ENCODE peak calls at places on chromosomes 1 and 21, in nine cellular contexts. Y is Karpas-422, J is GM23338, X is H9, P is neural progenitor cell, I is PC-9, R is GM23248, T is hepatocyte, M is IMR-90. E is an unnamed sample. For H4K20me1, the result is how much of the 10 kb centered on the place peaks cover.

GRCh38 chr1:55054396-55054795 is 15.0 kb downstream of the PCSK9 start:
- DNase-seq in Y (no peak), J (no peak), X (peak), P (no peak), I (no peak), R (no peak), T (no peak), M (no peak), E (no peak)

GRCh38 chr1:99005537-99005942 is 879 bp upstream of the PLPPR5 start:
- DNase-seq in Y (no peak), J (peak), X (peak), P (peak), I (no peak), R (peak), T (no peak), M (no peak), E (no peak)

GRCh38 chr1:154994269-154994977 is 1.0 kb downstream of the LENEP start:
- DNase-seq in Y (no peak), J (no peak), X (peak), P (no peak), I (no peak), R (no peak), T (no peak), M (no peak), E (no peak)

GRCh38 chr1:150621497-150622113 is 7.8 kb downstream of the ENSA start:
- DNase-seq in Y (peak), J (peak), X (no peak), P (peak), I (no peak), R (peak), T (peak), M (peak), E (peak)

GRCh38 chr1:169163059-169163458 is 56.6 kb downstream of the ATP1B1 start:
- DNase-seq in Y (no peak), J (no peak), X (no peak), P (no peak), I (no peak), R (no peak), T (no peak), M (peak), E (no peak)

GRCh38 chr1:227922501-227923352 is 25.0 kb downstream of the WNT9A start:
- DNase-seq in Y (no peak), J (no peak), X (no peak), P (peak), I (no peak), R (no peak), T (no peak), M (no peak), E (no peak)

GRCh38 chr1:214514032-214514818 is 37.2 kb downstream of the PTPN14 start:
- DNase-seq in Y (no peak), J (peak), X (no peak), P (peak), I (no peak), R (peak), T (no peak), M (peak), E (peak)

GRCh38 chr1:178310685-178311105 is 186.1 kb downstream of the CLEC20A start:
- DNase-seq in Y (peak), J (peak), X (no peak), P (peak), I (peak), R (peak), T (peak), M (peak), E (peak)

GRCh38 chr1:154342132-154342531 is 16.8 kb downstream of the ATP8B2 start:
- DNase-seq in Y (peak), J (no peak), X (no peak), P (no peak), I (no peak), R (no peak), T (no peak), M (no peak), E (no peak)

GRCh38 chr1:205324781-205325180 is 3.2 kb upstream of the NUAK2 start:
- DNase-seq in Y (no peak), J (peak), X (no peak), P (peak), I (no peak), R (peak), T (peak), M (peak), E (peak)

GRCh38 chr1:158107926-158108325 is 72.8 kb upstream of the CD1D start:
- DNase-seq in Y (no peak), J (no peak), X (no peak), P (no peak), I (no peak), R (no peak), T (peak), M (no peak), E (no peak)

GRCh38 chr1:177975588-177976495 is 6.0 kb upstream of the SEC16B start:
- DNase-seq in Y (no peak), J (no peak), X (no peak), P (no peak), I (no peak), R (peak), T (no peak), M (peak), E (no peak)

GRCh38 chr1:225660544-225660946 is 7.6 kb upstream of the ENAH start:
- DNase-seq in Y (peak), J (no peak), X (no peak), P (no peak), I (no peak), R (no peak), T (no peak), M (no peak), E (no peak)

GRCh38 chr1:225996946-225997545 is 2.1 kb downstream of the SDE2 start:
- DNase-seq in Y (no peak), J (no peak), X (no peak), P (no peak), I (no peak), R (peak), T (no peak), M (peak), E (peak)

GRCh38 chr1:98898901-98899300 is 105.8 kb downstream of the PLPPR5 start:
- DNase-seq in Y (no peak), J (no peak), X (no peak), P (no peak), I (no peak), R (peak), T (no peak), M (no peak), E (no peak)

GRCh38 chr1:17370618-17371017 is 1.4 kb upstream of the PADI6 start:
- DNase-seq in Y (peak), J (peak), X (no peak), P (no peak), I (no peak), R (no peak), T (peak), M (no peak), E (no peak)

GRCh38 chr1:96633695-96634094 is 87.9 kb upstream of the PTBP2 start:
- DNase-seq in Y (no peak), J (no peak), X (no peak), P (no peak), I (no peak), R (no peak), T (no peak), M (no peak), E (no peak)

GRCh38 chr1:55050283-55050682 is 10.9 kb downstream of the PCSK9 start:
- DNase-seq in Y (no peak), J (no peak), X (no peak), P (no peak), I (no peak), R (peak), T (no peak), M (peak), E (no peak)

GRCh38 chr21:37153193-37153934 is 80.3 kb downstream of the TTC3 start:
- DNase-seq in Y (no peak), J (no peak), X (no peak), P (no peak), I (no peak), R (peak), T (peak), M (peak), E (peak)

GRCh38 chr1:27438621-27439061 is 46.2 kb downstream of the GPR3 start:
- DNase-seq in Y (no peak), J (no peak), X (no peak), P (no peak), I (no peak), R (peak), T (no peak), M (no peak), E (no peak)

GRCh38 chr1:247857069-247857985 is at the start of gene TRIM58:
- DNase-seq in Y (no peak), J (peak), X (no peak), P (no peak), I (no peak), R (no peak), T (no peak), M (no peak), E (no peak)

GRCh38 chr1:193104906-193105820 is at the start of gene GLRX2:
- DNase-seq in Y (peak), J (peak), X (peak), P (peak), I (peak), R (peak), T (peak), M (peak), E (peak)

GRCh38 chr1:173506437-173506836 is 29.3 kb downstream of the PRDX6 start:
- DNase-seq in Y (peak), J (peak), X (peak), P (no peak), I (no peak), R (no peak), T (peak), M (no peak), E (no peak)

GRCh38 chr1:173733912-173734311 is 19.1 kb downstream of the KLHL20 start:
- DNase-seq in Y (no peak), J (no peak), X (no peak), P (no peak), I (no peak), R (no peak), T (no peak), M (no peak), E (no peak)

GRCh38 chr1:160827418-160827817 is 31.4 kb downstream of the LY9 start:
- DNase-seq in Y (no peak), J (no peak), X (no peak), P (no peak), I (no peak), R (peak), T (no peak), M (no peak), E (no peak)

DNA sequence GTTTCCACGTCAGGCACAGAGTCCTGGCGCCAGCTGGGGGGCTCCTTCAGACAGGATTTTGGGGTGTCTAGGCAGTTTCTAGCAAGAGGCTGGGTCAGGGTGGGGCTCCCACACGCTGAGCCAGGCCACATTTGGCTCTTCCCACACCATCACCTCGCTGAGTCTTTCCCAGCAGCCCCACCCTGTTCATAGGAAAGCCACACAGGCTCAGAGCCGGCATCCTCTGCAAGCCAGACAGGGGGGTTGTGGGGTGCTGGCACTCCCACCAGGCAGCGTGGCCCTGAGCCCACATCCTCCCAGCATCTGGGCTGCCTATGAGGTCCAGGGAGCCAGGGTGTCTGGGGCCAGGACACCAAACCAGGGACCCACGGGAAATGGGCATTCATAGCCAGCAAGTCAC is 2.8 kb upstream of the GPR153 start:
- DNase-seq in Y (no peak), J (no peak), X (no peak), P (no peak), I (no peak), R (peak), T (no peak), M (no peak), E (no peak)
- H4K20me1 ChIP-seq in Y (under half), J (under half), X (under half), P (under half), I (under half), R (under half), T (under half), M (under half), E (under half)

DNA sequence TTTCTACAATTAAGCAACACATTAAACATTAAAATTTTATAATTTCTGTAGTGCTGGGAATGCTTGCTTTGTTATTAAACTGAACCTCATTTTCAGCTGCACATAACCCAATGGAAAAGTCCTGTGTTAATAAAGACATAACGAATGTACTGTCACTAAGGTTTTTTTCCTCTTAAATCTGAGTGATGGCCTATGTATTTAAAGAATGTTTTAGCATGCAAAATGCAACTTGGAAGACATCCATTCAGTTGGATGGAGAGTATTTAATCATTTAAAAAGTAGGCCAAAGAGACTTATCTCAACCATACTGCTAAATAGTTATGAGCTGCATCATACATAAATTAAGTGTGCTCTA is 48.5 kb downstream of the RWDD3 start:
- DNase-seq in Y (no peak), J (no peak), X (no peak), P (no peak), I (no peak), R (no peak), T (no peak), M (no peak), E (no peak)
- H3K4me2 ChIP-seq in Y (no peak), J (peak), X (no peak), P (no peak), I (no peak), R (no peak), T (no peak), M (no peak), E (no peak)

DNA sequence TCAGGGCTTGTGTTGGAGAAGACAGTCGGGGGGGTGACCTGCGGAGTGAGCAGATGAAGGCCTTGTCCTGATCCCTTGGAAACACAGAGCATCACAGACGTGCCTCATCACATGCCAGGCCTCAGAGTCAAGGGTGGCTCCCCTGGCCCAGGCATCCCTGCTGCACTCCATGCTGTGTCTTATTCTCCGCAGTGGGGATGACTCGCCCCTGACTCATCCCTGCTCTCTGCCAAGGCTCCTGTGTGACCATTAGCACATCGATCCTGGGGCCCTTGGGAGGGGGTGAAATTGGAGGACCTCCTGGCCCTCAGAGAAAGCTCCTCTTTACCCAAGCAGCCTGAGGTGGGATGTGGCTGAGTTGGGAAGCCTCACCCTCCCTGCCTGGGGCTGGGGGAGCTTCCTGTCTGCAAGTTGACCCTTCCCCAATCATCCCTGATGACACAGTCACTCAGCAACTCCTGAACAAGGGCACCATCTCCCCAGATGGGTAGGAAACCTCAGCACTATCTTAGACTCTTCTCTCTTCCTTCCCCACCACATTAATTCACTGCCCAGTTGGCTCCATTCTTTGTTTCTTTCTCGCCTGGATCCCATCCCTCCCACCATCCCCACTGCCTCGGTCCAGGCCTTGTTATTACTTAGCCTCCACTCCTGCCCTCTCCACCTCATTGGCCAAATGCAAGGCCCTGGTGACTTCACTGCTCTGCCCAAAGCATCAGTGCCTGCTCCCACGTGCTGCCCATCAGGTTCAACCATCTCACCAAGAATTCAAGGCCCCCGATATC is 74.6 kb downstream of the CAMK2N1 start:
- DNase-seq in Y (no peak), J (no peak), X (peak), P (no peak), I (peak), R (peak), T (peak), M (peak), E (peak)
- H4K20me1 ChIP-seq in Y (under half), J (under half), X (under half), P (under half), I (under half), R (under half), T (under half), M (under half), E (under half)

GRCh38 chr1:41483960-41484844 is at the start of gene EDN2:
- DNase-seq in Y (peak), J (peak), X (peak), P (peak), I (peak), R (peak), T (no peak), M (no peak), E (no peak)

GRCh38 chr1:41484881-41485280 is 398 bp upstream of the EDN2 start:
- DNase-seq in Y (no peak), J (no peak), X (no peak), P (no peak), I (no peak), R (no peak), T (no peak), M (no peak), E (no peak)

GRCh38 chr1:41482001-41482765 is 2.3 kb downstream of the EDN2 start:
- DNase-seq in Y (no peak), J (no peak), X (no peak), P (no peak), I (peak), R (no peak), T (no peak), M (no peak), E (no peak)

GRCh38 chr1:41481109-41481775 is 3.2 kb downstream of the EDN2 start:
- DNase-seq in Y (no peak), J (no peak), X (no peak), P (no peak), I (no peak), R (no peak), T (no peak), M (no peak), E (no peak)

DNA sequence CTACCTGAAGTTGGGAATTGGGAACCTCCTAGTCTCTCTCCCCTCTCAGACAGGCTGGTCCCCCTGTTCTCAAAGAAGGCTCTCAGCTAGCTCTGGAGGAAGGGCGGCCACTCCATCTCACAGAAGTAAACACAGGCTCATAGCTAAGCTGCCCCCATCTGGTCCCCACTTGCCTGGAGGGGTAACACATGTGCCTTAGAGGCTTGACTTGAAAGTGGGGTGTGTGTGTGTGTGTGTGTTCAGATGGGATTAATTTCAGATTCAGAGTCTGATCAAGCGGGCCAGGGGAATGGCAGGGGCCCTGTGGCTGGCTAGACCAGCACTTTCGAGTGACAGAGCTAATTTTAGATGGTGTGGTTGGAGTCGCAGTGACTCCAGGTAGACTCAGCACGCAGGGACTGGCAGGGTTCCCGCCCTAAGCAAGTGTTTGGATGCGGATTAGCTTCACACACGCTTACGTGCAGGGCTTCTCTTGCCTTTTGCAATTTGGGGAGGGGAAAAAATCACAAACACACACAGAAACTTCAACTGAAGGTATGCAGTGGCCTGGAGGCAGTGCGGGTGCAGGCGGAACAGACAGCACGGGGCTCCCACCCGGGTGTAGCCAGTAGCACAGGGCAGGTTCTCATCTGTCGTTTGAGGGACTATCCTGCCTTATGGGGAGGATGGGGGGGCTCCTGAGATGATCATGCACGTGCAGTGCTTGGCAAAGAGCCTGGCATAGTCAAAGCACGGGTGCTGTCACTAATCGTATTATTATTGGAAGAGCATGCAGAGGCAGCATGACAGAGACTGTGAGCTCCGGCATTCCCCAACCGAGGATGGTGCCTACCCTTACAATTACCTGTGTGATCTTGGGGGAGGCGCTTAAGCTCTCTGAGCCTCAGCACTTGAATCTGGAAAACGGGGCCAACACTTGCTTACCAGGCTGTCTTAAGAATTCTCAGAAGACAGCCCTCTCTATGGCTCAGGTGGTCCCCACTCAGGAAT is 1.3 kb downstream of the EDN2 start:
- DNase-seq in Y (no peak), J (no peak), X (no peak), P (no peak), I (no peak), R (no peak), T (no peak), M (no peak), E (no peak)
- H3K4me2 ChIP-seq in Y (no peak), J (no peak), X (no peak), P (no peak), I (no peak), R (no peak), T (peak), M (no peak), E (no peak)

GRCh38 chr1:8457771-8458409 is 140.0 kb downstream of the SLC45A1 start:
- DNase-seq in Y (no peak), J (no peak), X (no peak), P (no peak), I (no peak), R (no peak), T (no peak), M (no peak), E (no peak)
- H4K20me1 ChIP-seq in Y (under half), J (under half), X (under half), P (under half), I (under half), R (under half), T (under half), M (under half), E (under half)

GRCh38 chr1:224427346-224427745 is 7.3 kb downstream of the WDR26 start:
- DNase-seq in Y (no peak), J (no peak), X (no peak), P (no peak), I (no peak), R (peak), T (no peak), M (peak), E (peak)
- H3K4me2 ChIP-seq in Y (no peak), J (no peak), X (no peak), P (no peak), I (no peak), R (peak), T (no peak), M (no peak), E (peak)

DNA sequence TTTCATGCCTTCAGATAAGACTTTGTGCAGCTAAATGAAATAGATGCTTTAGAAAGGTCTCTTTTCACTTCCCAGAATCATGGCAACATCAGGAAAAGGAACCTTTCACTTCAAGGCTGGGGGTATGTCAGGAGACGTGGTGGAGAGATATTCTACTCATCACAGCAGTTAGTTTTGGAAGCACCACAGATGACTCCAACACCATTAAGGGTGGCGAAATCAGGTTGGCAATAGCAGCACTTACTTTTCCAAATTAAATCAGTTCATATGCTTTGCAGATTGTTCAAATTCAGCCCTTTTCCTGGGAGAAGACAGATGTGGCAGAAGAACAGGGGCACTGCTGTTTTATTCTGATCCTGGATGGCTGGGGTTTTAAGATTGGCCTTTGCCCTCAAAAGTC is 79.0 kb downstream of the RUNX1 start:
- DNase-seq in Y (no peak), J (no peak), X (no peak), P (no peak), I (no peak), R (peak), T (no peak), M (no peak), E (no peak)
- H4K20me1 ChIP-seq in Y (under half), J (under half), X (under half), P (under half), I (under half), R (under half), T (under half), M (under half), E (under half)